ENCODE peak calls at places on chromosomes 5 and 9, in five cellular contexts. E is A549, P is GM12878, H is HepG2, V is K562. X is an unnamed sample. For H3K4me1, the result is how much of the 10 kb centered on the place peaks cover.

GRCh38 chr9:107707419-107707837 is 217.9 kb upstream of the KLF4 start:
- DNase-seq in E (peak), P (no peak), H (no peak), V (peak), X (no peak)

GRCh38 chr5:94184870-94185269 is 433.5 kb downstream of the KIAA0825 start:
- DNase-seq in E (no peak), P (no peak), H (no peak), V (no peak), X (no peak)

GRCh38 chr5:76401801-76402250 is 1.3 kb upstream of the IQGAP2 start:
- DNase-seq in E (no peak), P (peak), H (no peak), V (no peak), X (no peak)

GRCh38 chr9:70451765-70452164 is 37.3 kb upstream of the KLF9 start:
- DNase-seq in E (no peak), P (no peak), H (no peak), V (no peak), X (no peak)

GRCh38 chr9:126622872-126623271 is 9.1 kb downstream of the LMX1B start:
- DNase-seq in E (no peak), P (no peak), H (no peak), V (no peak), X (no peak)

GRCh38 chr9:95813923-95814322 is 61.6 kb upstream of the ERCC6L2 start:
- DNase-seq in E (no peak), P (no peak), H (no peak), V (no peak), X (no peak)

GRCh38 chr5:146962801-146963355 is 84.3 kb upstream of the PPP2R2B start:
- DNase-seq in E (no peak), P (no peak), H (no peak), V (peak), X (no peak)

GRCh38 chr5:180129291-180130190 is 58.0 kb upstream of the RNF130 start:
- DNase-seq in E (no peak), P (no peak), H (no peak), V (no peak), X (no peak)

GRCh38 chr5:146466521-146467349 is 19.6 kb downstream of the TCERG1 start:
- DNase-seq in E (peak), P (no peak), H (no peak), V (no peak), X (peak)

GRCh38 chr9:98187926-98188325 is 4.5 kb downstream of the CORO2A start:
- DNase-seq in E (no peak), P (no peak), H (no peak), V (no peak), X (no peak)

GRCh38 chr5:147578228-147579024 is 68.6 kb upstream of the DPYSL3 start:
- DNase-seq in E (peak), P (no peak), H (peak), V (peak), X (peak)

GRCh38 chr9:126902160-126902559 is 12.4 kb upstream of the RALGPS1 start:
- DNase-seq in E (no peak), P (no peak), H (no peak), V (no peak), X (no peak)

GRCh38 chr5:150609843-150610584 is 30.4 kb upstream of the SYNPO start:
- DNase-seq in E (no peak), P (no peak), H (peak), V (no peak), X (no peak)

GRCh38 chr9:128921881-128922763 is 1.3 kb downstream of the PHYHD1 start:
- DNase-seq in E (no peak), P (no peak), H (peak), V (no peak), X (peak)

GRCh38 chr5:79806741-79807140 is 117.1 kb downstream of the CMYA5 start:
- DNase-seq in E (no peak), P (no peak), H (no peak), V (peak), X (no peak)

GRCh38 chr9:130421802-130422276 is 22.9 kb upstream of the ASS1 start:
- DNase-seq in E (no peak), P (no peak), H (no peak), V (no peak), X (no peak)

GRCh38 chr5:177431317-177432142 is 5.1 kb downstream of the GRK6 start:
- DNase-seq in E (no peak), P (peak), H (no peak), V (no peak), X (no peak)

GRCh38 chr5:177428574-177429217 is 2.2 kb downstream of the GRK6 start:
- DNase-seq in E (no peak), P (no peak), H (no peak), V (no peak), X (no peak)

GRCh38 chr5:177429248-177430045 is 3.0 kb downstream of the GRK6 start:
- DNase-seq in E (no peak), P (peak), H (no peak), V (peak), X (no peak)

GRCh38 chr5:177430972-177431316 is 4.5 kb downstream of the GRK6 start:
- DNase-seq in E (no peak), P (no peak), H (no peak), V (no peak), X (no peak)

DNA sequence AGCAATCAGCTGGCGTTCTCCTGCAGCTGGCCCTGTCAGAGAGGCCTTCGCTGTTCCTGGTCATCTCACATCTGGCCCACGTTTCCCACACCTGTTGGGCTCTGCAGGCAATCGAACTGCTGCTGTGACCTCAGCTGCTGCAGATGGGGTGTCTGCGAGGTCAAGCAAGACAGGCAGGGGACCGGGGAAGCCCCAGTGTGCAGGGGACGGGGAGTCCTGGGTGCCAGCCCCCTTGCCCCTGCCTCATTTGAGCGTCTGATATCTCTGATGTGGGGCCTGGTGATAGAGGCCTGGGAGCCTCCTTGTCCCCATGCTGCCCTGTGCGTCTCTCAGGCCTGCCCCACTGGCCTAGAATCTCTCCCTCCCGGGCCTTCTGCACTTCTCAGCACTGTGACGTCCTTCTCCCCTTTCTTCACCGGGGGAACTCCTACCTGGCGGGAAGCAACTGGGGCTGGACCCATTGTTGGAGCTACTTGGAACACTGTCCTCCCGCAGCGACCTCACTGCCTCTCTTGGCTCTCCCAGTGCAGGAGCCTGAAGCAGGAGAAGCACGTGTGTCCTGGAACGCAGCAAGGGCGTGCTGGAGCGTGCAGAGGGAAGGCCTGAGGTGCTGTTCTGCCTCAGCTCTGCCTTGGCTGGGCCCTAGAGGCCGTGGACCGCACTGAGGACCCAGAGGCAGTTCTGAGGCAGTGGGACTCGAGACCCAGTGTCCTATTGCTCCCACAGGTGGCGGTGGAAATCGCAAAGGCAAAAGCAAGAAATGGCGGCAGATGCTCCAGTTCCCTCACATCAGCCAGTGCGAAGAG is 3.9 kb downstream of the GRK6 start:
- DNase-seq in E (no peak), P (no peak), H (no peak), V (no peak), X (no peak)
- H3K4me1 ChIP-seq in E (under half), P (half or more), H (under half), V (under half), X (under half)

GRCh38 chr5:74124826-74125225 is 498.8 kb downstream of the ARHGEF28 start:
- DNase-seq in E (no peak), P (no peak), H (no peak), V (no peak), X (no peak)

GRCh38 chr5:74126294-74126693 is 500.3 kb downstream of the ARHGEF28 start:
- DNase-seq in E (no peak), P (no peak), H (no peak), V (no peak), X (no peak)

GRCh38 chr5:74130141-74130897 is 504.3 kb downstream of the ARHGEF28 start:
- DNase-seq in E (no peak), P (no peak), H (no peak), V (no peak), X (no peak)

GRCh38 chr5:74131256-74131655 is 505.3 kb downstream of the ARHGEF28 start:
- DNase-seq in E (no peak), P (no peak), H (no peak), V (no peak), X (no peak)

GRCh38 chr5:74127377-74128338 is 501.7 kb downstream of the ARHGEF28 start:
- DNase-seq in E (peak), P (no peak), H (peak), V (no peak), X (peak)
- TF ChIP-seq MYC in E (no peak), P (no peak), H (no peak), V (no peak), X (no peak)

GRCh38 chr5:140240987-140241706 is 61.8 kb downstream of the PFDN1 start:
- DNase-seq in E (peak), P (no peak), H (peak), V (peak), X (peak)
- H3K4me1 ChIP-seq in E (under half), P (under half), H (under half), V (under half), X (under half)

DNA sequence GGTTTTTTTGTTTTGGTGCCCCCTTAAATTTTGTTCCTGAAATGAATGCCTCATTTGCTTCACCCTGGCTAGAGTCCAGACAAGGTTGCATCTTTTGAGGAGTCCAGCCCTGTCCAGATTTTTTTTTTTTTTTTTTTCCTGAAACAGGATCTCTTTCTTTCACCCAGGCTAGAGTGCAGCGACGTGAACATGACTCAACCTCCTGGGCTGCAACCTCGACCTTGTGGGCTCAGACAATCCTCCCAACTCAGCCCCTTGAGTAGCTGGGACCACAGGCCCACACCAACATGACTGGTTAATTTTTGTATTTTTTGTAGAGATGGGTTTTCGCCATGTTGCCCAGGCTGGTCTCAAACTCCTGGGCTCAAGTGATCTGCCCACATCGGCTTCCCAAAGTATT is 469.0 kb upstream of the BRINP1 start:
- DNase-seq in E (no peak), P (no peak), H (no peak), V (no peak), X (no peak)
- TF ChIP-seq MYC in E (no peak), P (no peak), H (no peak), V (no peak), X (no peak)

GRCh38 chr5:139666551-139666950 is 18.4 kb downstream of the CXXC5 start:
- DNase-seq in E (no peak), P (no peak), H (no peak), V (no peak), X (no peak)

GRCh38 chr5:139668924-139669680 is 21.0 kb downstream of the CXXC5 start:
- DNase-seq in E (no peak), P (no peak), H (no peak), V (no peak), X (no peak)

GRCh38 chr5:139668064-139668880 is 20.1 kb downstream of the CXXC5 start:
- DNase-seq in E (no peak), P (no peak), H (no peak), V (peak), X (peak)

GRCh38 chr5:139667001-139667729 is 19.0 kb downstream of the CXXC5 start:
- DNase-seq in E (no peak), P (no peak), H (no peak), V (no peak), X (no peak)

DNA sequence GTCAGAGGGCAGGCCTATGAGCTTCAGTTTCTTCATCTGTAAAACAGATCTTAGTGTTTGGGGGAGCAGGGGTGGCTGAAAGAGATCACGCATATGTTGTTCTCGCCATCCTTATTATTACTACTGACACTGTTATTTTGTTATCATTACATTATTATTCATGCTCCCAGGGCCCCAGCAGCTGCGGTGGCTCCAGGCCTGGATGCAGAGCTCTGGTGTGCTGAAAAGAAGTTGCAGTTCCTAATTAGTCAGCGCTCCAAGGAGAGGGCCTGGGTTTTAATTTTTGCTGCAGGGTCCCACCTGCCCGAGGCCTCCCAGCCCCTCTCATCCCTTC is 19.5 kb downstream of the CXXC5 start:
- DNase-seq in E (no peak), P (no peak), H (no peak), V (no peak), X (no peak)
- H3K4me1 ChIP-seq in E (under half), P (half or more), H (half or more), V (half or more), X (under half)